ENCODE peak calls at places on chromosomes 4 and X, in six cellular contexts. Y, C, O, E, F and S are unnamed samples.

GRCh38 chr4:144787365-144788263 is 141.7 kb downstream of the HHIP start:
- DNase-seq in Y (no peak), C (no peak), E (no peak), F (no peak), O (no peak), S (no peak)

GRCh38 chrX:78048036-78048435 is 56.0 kb upstream of the PGK1 start:
- DNase-seq in O (no peak), F (no peak), C (no peak), E (no peak), Y (no peak), S (no peak)

GRCh38 chr4:174794706-174795105 is 34.3 kb downstream of the GLRA3 start:
- DNase-seq in E (no peak), C (no peak), Y (no peak), O (no peak), F (no peak), S (no peak)

GRCh38 chr4:154973636-154974035 is 192.6 kb downstream of the RBM46 start:
- DNase-seq in C (no peak), O (no peak), E (no peak), Y (no peak), F (no peak), S (no peak)

GRCh38 chr4:134708616-134709015 is 507.0 kb upstream of the PABPC4L start:
- DNase-seq in Y (no peak), C (no peak), E (no peak), F (no peak), O (no peak), S (no peak)

GRCh38 chrX:23742174-23742692 is 843 bp downstream of the ACOT9 start:
- DNase-seq in E (no peak), C (no peak), F (peak; percentile 32), O (no peak), Y (peak; percentile 29), S (no peak)

GRCh38 chr4:80336582-80336981 is 1.1 kb downstream of the CFAP299 start:
- DNase-seq in O (no peak), Y (peak; percentile 55), F (no peak), E (no peak), C (no peak), S (no peak)

GRCh38 chr4:40587826-40588225 is 41.8 kb downstream of the RBM47 start:
- DNase-seq in O (peak; percentile 60), F (peak; percentile 44), E (no peak), C (no peak), Y (no peak), S (no peak)

GRCh38 chr4:168683595-168683994 is 186.7 kb downstream of the PALLD start:
- DNase-seq in E (no peak), Y (no peak), O (no peak), C (no peak), F (no peak), S (no peak)

GRCh38 chr4:129929052-129929451 is 833.1 kb downstream of the C4orf33 start:
- DNase-seq in C (no peak), Y (no peak), E (no peak), O (no peak), F (no peak), S (no peak)

GRCh38 chr4:2942532-2943363 is 20.5 kb downstream of the NOP14 start:
- DNase-seq in F (peak; percentile 76), O (peak; percentile 78), Y (no peak), C (no peak), E (no peak), S (no peak)

GRCh38 chr4:80192937-80193336 is 4.4 kb upstream of the PRDM8 start:
- DNase-seq in O (no peak), C (no peak), Y (no peak), E (no peak), F (no peak), S (no peak)

GRCh38 chr4:123477804-123478209 is 81.2 kb downstream of the SPRY1 start:
- DNase-seq in C (no peak), Y (no peak), O (no peak), F (no peak), E (no peak), S (no peak)

GRCh38 chrX:100648601-100649417 is 4.8 kb downstream of the SRPX2 start:
- DNase-seq in O (no peak), F (no peak), E (no peak), C (no peak), Y (no peak), S (no peak)

GRCh38 chrX:100649550-100650356 is 5.8 kb downstream of the SRPX2 start:
- DNase-seq in E (no peak), Y (no peak), O (peak; percentile 45), F (no peak), C (no peak), S (no peak)

GRCh38 chrX:100647095-100647494 is 3.1 kb downstream of the SRPX2 start:
- DNase-seq in Y (no peak), C (no peak), E (no peak), F (no peak), O (no peak), S (no peak)

GRCh38 chrX:100645106-100645505 is 1.1 kb downstream of the SRPX2 start:
- DNase-seq in Y (no peak), C (no peak), E (no peak), O (no peak), F (no peak), S (no peak)

DNA sequence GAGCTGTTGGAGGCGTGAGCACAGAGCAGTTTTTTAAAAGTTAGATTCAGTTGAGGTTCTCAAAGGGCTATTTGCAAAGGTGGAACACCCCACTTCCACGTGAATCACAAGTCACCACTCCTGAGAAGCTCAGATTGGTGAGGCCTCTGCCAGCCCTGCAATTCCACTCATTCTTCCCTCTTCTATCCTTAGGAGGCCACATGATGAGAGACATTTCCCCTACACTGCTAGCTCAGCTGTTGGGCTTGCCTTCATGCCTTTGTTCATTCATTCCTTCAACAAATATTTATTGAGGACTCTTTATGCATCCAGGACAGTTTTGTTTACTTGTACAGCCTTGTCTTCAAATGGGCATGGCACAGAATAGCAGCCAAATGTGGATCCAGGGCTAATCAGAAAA is 3.7 kb downstream of the SRPX2 start:
- DNase-seq in O (no peak), C (no peak), E (no peak), F (no peak), Y (no peak), S (no peak)
- H3K27ac ChIP-seq in O (peak overlapping the region; percentile 75), C (no peak overlapping the region), E (no peak overlapping the region), F (peak overlapping the region; percentile 71), Y (no peak overlapping the region), S (no peak overlapping the region)

GRCh38 chr4:113627321-113627720 is 134.2 kb downstream of the CAMK2D start:
- DNase-seq in O (no peak), E (no peak), Y (no peak), C (no peak), F (no peak), S (no peak)
- H3K27ac ChIP-seq in O (no peak overlapping the region), E (no peak overlapping the region), Y (no peak overlapping the region), C (no peak overlapping the region), F (no peak overlapping the region), S (no peak overlapping the region)

GRCh38 chr4:6614701-6615230 is 25.7 kb upstream of the MRFAP1 start:
- DNase-seq in O (no peak), E (no peak), Y (no peak), F (no peak), C (no peak), S (no peak)

GRCh38 chr4:6610856-6611430 is 29.5 kb upstream of the MRFAP1 start:
- DNase-seq in Y (no peak), E (no peak), O (no peak), C (no peak), F (no peak), S (no peak)

GRCh38 chr4:6613676-6614651 is 26.5 kb upstream of the MRFAP1 start:
- DNase-seq in C (no peak), F (no peak), E (no peak), O (no peak), Y (no peak), S (no peak)

GRCh38 chr4:6616087-6616995 is 24.1 kb upstream of the MRFAP1 start:
- DNase-seq in Y (no peak), C (no peak), E (no peak), O (no peak), F (no peak), S (no peak)

DNA sequence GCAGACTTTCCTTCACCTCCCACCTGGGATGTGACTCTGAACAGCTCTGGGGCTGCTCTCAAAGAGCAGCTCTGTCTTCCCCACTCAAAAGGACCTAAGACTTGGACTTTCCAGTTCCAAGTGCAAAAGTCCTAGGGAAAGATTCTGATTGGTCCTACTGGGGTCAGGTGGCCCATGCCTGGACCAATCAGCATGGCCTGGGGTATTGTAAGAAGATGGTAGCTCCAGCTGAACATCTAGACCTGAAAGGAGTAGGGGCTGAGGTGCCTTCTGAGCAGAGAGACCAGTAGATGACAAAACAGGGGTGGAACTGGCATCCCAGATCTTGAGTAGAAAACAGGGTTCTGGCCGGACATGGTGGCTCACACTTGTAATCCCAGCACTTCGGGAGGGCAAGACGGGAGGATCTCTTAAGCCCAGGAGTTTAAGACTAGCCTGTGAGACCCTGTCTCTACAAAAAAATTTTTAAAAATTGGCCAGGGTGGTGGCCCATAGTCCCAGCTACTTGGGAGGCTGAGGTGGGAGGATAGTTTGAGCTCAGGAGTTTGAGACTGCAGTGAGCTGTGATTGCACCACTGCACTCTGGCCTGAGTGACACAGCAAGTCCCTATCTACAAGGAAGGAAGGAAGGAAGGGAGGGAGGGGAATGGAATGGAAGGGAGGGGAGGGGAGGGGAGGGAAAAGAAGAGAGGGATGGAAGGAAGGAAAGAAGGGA is 27.4 kb upstream of the MRFAP1 start:
- DNase-seq in E (no peak), C (no peak), F (no peak), Y (no peak), O (no peak), S (no peak)
- H3K27ac ChIP-seq in E (no peak overlapping the region), C (no peak overlapping the region), F (no peak overlapping the region), Y (no peak overlapping the region), O (no peak overlapping the region), S (no peak overlapping the region)

DNA sequence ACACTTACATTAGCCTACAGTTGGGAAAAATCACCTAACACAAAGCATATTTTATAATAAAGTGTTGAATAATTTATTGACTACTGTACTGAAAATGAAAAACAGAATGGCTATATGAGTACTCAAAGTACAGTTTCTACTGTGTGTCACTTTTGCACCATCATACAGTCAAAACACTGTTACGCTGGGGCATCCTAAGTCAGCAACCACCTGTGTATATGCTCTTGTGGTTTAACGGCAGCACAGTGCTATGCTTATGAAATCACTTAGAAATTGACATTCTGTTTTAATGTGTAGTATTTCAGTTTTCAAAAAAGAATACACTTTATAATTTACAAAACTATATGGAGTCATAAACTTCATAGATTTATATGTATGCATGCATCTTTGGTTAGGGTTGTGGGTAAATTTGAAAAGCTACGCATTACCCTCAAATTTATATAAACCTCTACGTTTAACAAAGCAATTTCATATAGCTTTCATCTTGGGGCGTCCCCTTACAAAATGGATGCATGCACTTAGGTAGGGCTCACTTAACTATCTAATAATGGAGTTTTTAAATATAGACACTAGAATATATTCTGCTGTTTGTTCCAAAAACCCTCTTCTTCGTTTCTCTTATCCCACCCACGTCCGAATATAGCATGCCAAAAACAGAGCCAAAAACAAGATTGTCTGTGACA is 691 bp upstream of the NEIL3 start:
- DNase-seq in C (no peak), F (no peak), Y (no peak), E (no peak), O (no peak), S (no peak)
- H3K27ac ChIP-seq in C (no peak overlapping the region), F (no peak overlapping the region), Y (no peak overlapping the region), E (no peak overlapping the region), O (no peak overlapping the region), S (no peak overlapping the region)

GRCh38 chr4:7782783-7783182 is 156.9 kb downstream of the AFAP1 start:
- DNase-seq in O (no peak), E (no peak), F (no peak), Y (no peak), C (no peak), S (no peak)
- H3K27ac ChIP-seq in O (no peak overlapping the region), E (no peak overlapping the region), F (no peak overlapping the region), Y (no peak overlapping the region), C (no peak overlapping the region), S (no peak overlapping the region)